ENCODE peak calls at places on chromosomes 7 and 10, in seven cellular contexts. A, W, U, N, O, V and H are unnamed samples.

GRCh38 chr7:156055206-156055822 is 243.1 kb upstream of the SHH start:
- DNase-seq in A (no peak), O (no peak), U (no peak), W (no peak), V (no peak), N (no peak), H (no peak)

GRCh38 chr10:6423413-6424170 is 156.5 kb downstream of the PRKCQ start:
- DNase-seq in N (no peak), A (no peak), V (no peak), O (no peak), W (no peak), U (no peak), H (no peak)

GRCh38 chr7:151505836-151506468 is 13.7 kb downstream of the RHEB start:
- DNase-seq in U (no peak), N (no peak), W (no peak), A (no peak), V (no peak), O (no peak), H (no peak)

GRCh38 chr7:39709768-39710291 is 86.5 kb downstream of the RALA start:
- DNase-seq in O (peak; percentile 5), U (no peak), N (no peak), V (peak; percentile 94), A (no peak), W (no peak), H (peak; percentile 85)

GRCh38 chr10:59225211-59225610 is 48.8 kb downstream of the PHYHIPL start:
- DNase-seq in U (no peak), A (no peak), W (no peak), O (no peak), V (no peak), N (no peak), H (no peak)

GRCh38 chr10:42646214-42646613 is 7.8 kb upstream of the ZNF33B start:
- DNase-seq in V (no peak), A (no peak), N (no peak), O (no peak), W (no peak), U (no peak), H (no peak)

GRCh38 chr10:44979281-44980181 is 922 bp upstream of the DEPP1 start:
- DNase-seq in O (no peak), W (no peak), U (no peak), A (no peak), V (no peak), N (no peak), H (no peak)

GRCh38 chr7:123787227-123788007 is 38.6 kb upstream of the WASL start:
- DNase-seq in U (no peak), W (no peak), O (no peak), V (peak; percentile 16), N (no peak), A (no peak), H (no peak)

GRCh38 chr10:55398463-55398862 is 597.4 kb upstream of the PCDH15 start:
- DNase-seq in V (no peak), U (no peak), A (no peak), W (no peak), O (no peak), N (no peak), H (no peak)